ENCODE peak calls at places on chromosomes 4 and X, in nine cellular contexts. One of them, this sample, is unnamed.
A peak's percentile ranks its signal among the peaks of the same experiment; 100 is the strongest.

GRCh38 chr4:128823025-128823661 is 13.6 kb downstream of the JADE1 start:
- DNase-seq in amniotic stem cell: peak; percentile 54
- DNase-seq in fibroblast of the conjunctiva: peak; percentile 55
- DNase-seq in CD14-positive monocyte: no peak
- DNase-seq in GM19239: no peak
- DNase-seq in NCI-H2081: no peak
- DNase-seq in AG09309: peak; percentile 92
- DNase-seq in kidney glomerular epithelial cell: peak; percentile 82
- DNase-seq in stimulated activated CD4-positive, alpha-beta T cell treated with anti-CD3 and anti-CD28 coated beads, TNF-alpha, amount 100 ng/mL, for 48 hours: no peak
- DNase-seq in this sample: no peak

GRCh38 chr4:124803641-124804040 is 91.1 kb upstream of the ANKRD50 start:
- DNase-seq in amniotic stem cell: no peak
- DNase-seq in NCI-H2081: no peak
- DNase-seq in kidney glomerular epithelial cell: no peak
- DNase-seq in CD14-positive monocyte: no peak
- DNase-seq in fibroblast of the conjunctiva: no peak
- DNase-seq in stimulated activated CD4-positive, alpha-beta T cell treated with anti-CD3 and anti-CD28 coated beads, TNF-alpha, amount 100 ng/mL, for 48 hours: no peak
- DNase-seq in GM19239: no peak
- DNase-seq in AG09309: no peak
- DNase-seq in this sample: no peak

GRCh38 chrX:145190801-145191389 is 56.4 kb upstream of the SPANXN1 start:
- DNase-seq in fibroblast of the conjunctiva: no peak
- DNase-seq in amniotic stem cell: no peak
- DNase-seq in CD14-positive monocyte: no peak
- DNase-seq in stimulated activated CD4-positive, alpha-beta T cell treated with anti-CD3 and anti-CD28 coated beads, TNF-alpha, amount 100 ng/mL, for 48 hours: no peak
- DNase-seq in GM19239: no peak
- DNase-seq in kidney glomerular epithelial cell: no peak
- DNase-seq in AG09309: no peak
- DNase-seq in NCI-H2081: peak; percentile 25
- DNase-seq in this sample: no peak

GRCh38 chr4:188822698-188823097 is 683.5 kb downstream of the TRIML1 start:
- DNase-seq in fibroblast of the conjunctiva: no peak
- DNase-seq in CD14-positive monocyte: no peak
- DNase-seq in amniotic stem cell: no peak
- DNase-seq in NCI-H2081: no peak
- DNase-seq in GM19239: no peak
- DNase-seq in AG09309: no peak
- DNase-seq in stimulated activated CD4-positive, alpha-beta T cell treated with anti-CD3 and anti-CD28 coated beads, TNF-alpha, amount 100 ng/mL, for 48 hours: no peak
- DNase-seq in kidney glomerular epithelial cell: no peak
- DNase-seq in this sample: no peak

GRCh38 chr4:99809326-99809725 is 7.3 kb upstream of the DAPP1 start:
- DNase-seq in AG09309: no peak
- DNase-seq in fibroblast of the conjunctiva: no peak
- DNase-seq in stimulated activated CD4-positive, alpha-beta T cell treated with anti-CD3 and anti-CD28 coated beads, TNF-alpha, amount 100 ng/mL, for 48 hours: no peak
- DNase-seq in amniotic stem cell: no peak
- DNase-seq in GM19239: no peak
- DNase-seq in CD14-positive monocyte: no peak
- DNase-seq in NCI-H2081: no peak
- DNase-seq in kidney glomerular epithelial cell: no peak
- DNase-seq in this sample: no peak

GRCh38 chr4:82748781-82749504 is 49.7 kb downstream of the SCD5 start:
- DNase-seq in kidney glomerular epithelial cell: no peak
- DNase-seq in NCI-H2081: no peak
- DNase-seq in CD14-positive monocyte: no peak
- DNase-seq in amniotic stem cell: no peak
- DNase-seq in fibroblast of the conjunctiva: no peak
- DNase-seq in GM19239: no peak
- DNase-seq in AG09309: no peak
- DNase-seq in stimulated activated CD4-positive, alpha-beta T cell treated with anti-CD3 and anti-CD28 coated beads, TNF-alpha, amount 100 ng/mL, for 48 hours: no peak
- DNase-seq in this sample: no peak

GRCh38 chr4:53633608-53634007 is 42.3 kb upstream of the LNX1 start:
- DNase-seq in stimulated activated CD4-positive, alpha-beta T cell treated with anti-CD3 and anti-CD28 coated beads, TNF-alpha, amount 100 ng/mL, for 48 hours: no peak
- DNase-seq in fibroblast of the conjunctiva: no peak
- DNase-seq in AG09309: no peak
- DNase-seq in NCI-H2081: no peak
- DNase-seq in amniotic stem cell: no peak
- DNase-seq in CD14-positive monocyte: no peak
- DNase-seq in GM19239: no peak
- DNase-seq in kidney glomerular epithelial cell: no peak
- DNase-seq in this sample: no peak

GRCh38 chr4:88320780-88321373 is 36.5 kb upstream of the PPM1K start:
- DNase-seq in kidney glomerular epithelial cell: peak; percentile 67
- DNase-seq in stimulated activated CD4-positive, alpha-beta T cell treated with anti-CD3 and anti-CD28 coated beads, TNF-alpha, amount 100 ng/mL, for 48 hours: no peak
- DNase-seq in CD14-positive monocyte: peak; percentile 58
- DNase-seq in fibroblast of the conjunctiva: no peak
- DNase-seq in GM19239: peak; percentile 72
- DNase-seq in amniotic stem cell: no peak
- DNase-seq in AG09309: no peak
- DNase-seq in NCI-H2081: no peak
- DNase-seq in this sample: no peak

GRCh38 chr4:3010998-3011397 is 47.6 kb downstream of the GRK4 start:
- DNase-seq in CD14-positive monocyte: no peak
- DNase-seq in NCI-H2081: no peak
- DNase-seq in fibroblast of the conjunctiva: peak; percentile 76
- DNase-seq in kidney glomerular epithelial cell: peak; percentile 20
- DNase-seq in GM19239: no peak
- DNase-seq in amniotic stem cell: peak; percentile 56
- DNase-seq in AG09309: peak; percentile 81
- DNase-seq in stimulated activated CD4-positive, alpha-beta T cell treated with anti-CD3 and anti-CD28 coated beads, TNF-alpha, amount 100 ng/mL, for 48 hours: no peak
- DNase-seq in this sample: no peak

GRCh38 chr4:150493846-150494245 is 88.1 kb upstream of the MAB21L2 start:
- DNase-seq in fibroblast of the conjunctiva: no peak
- DNase-seq in GM19239: no peak
- DNase-seq in amniotic stem cell: no peak
- DNase-seq in kidney glomerular epithelial cell: no peak
- DNase-seq in CD14-positive monocyte: no peak
- DNase-seq in stimulated activated CD4-positive, alpha-beta T cell treated with anti-CD3 and anti-CD28 coated beads, TNF-alpha, amount 100 ng/mL, for 48 hours: no peak
- DNase-seq in NCI-H2081: no peak
- DNase-seq in AG09309: peak; percentile 10
- DNase-seq in this sample: no peak

GRCh38 chr4:189463734-189464133 is 476.9 kb upstream of the FRG1 start:
- DNase-seq in fibroblast of the conjunctiva: no peak
- DNase-seq in GM19239: no peak
- DNase-seq in amniotic stem cell: no peak
- DNase-seq in NCI-H2081: no peak
- DNase-seq in AG09309: no peak
- DNase-seq in kidney glomerular epithelial cell: no peak
- DNase-seq in stimulated activated CD4-positive, alpha-beta T cell treated with anti-CD3 and anti-CD28 coated beads, TNF-alpha, amount 100 ng/mL, for 48 hours: no peak
- DNase-seq in CD14-positive monocyte: no peak
- DNase-seq in this sample: no peak

GRCh38 chr4:183960021-183960420 is 54.9 kb downstream of the STOX2 start:
- DNase-seq in CD14-positive monocyte: no peak
- DNase-seq in NCI-H2081: peak; percentile 78
- DNase-seq in fibroblast of the conjunctiva: peak; percentile 76
- DNase-seq in stimulated activated CD4-positive, alpha-beta T cell treated with anti-CD3 and anti-CD28 coated beads, TNF-alpha, amount 100 ng/mL, for 48 hours: no peak
- DNase-seq in GM19239: no peak
- DNase-seq in AG09309: no peak
- DNase-seq in kidney glomerular epithelial cell: peak; percentile 24
- DNase-seq in amniotic stem cell: no peak
- DNase-seq in this sample: peak; percentile 34

GRCh38 chr4:48271048-48271452 is 1.4 kb upstream of the TEC start:
- DNase-seq in GM19239: no peak
- DNase-seq in kidney glomerular epithelial cell: no peak
- DNase-seq in NCI-H2081: no peak
- DNase-seq in AG09309: no peak
- DNase-seq in CD14-positive monocyte: no peak
- DNase-seq in stimulated activated CD4-positive, alpha-beta T cell treated with anti-CD3 and anti-CD28 coated beads, TNF-alpha, amount 100 ng/mL, for 48 hours: no peak
- DNase-seq in amniotic stem cell: no peak
- DNase-seq in fibroblast of the conjunctiva: no peak
- DNase-seq in this sample: no peak

GRCh38 chr4:4386296-4386735 is 586 bp upstream of the NSG1 start:
- DNase-seq in NCI-H2081: no peak
- DNase-seq in amniotic stem cell: no peak
- DNase-seq in stimulated activated CD4-positive, alpha-beta T cell treated with anti-CD3 and anti-CD28 coated beads, TNF-alpha, amount 100 ng/mL, for 48 hours: no peak
- DNase-seq in AG09309: no peak
- DNase-seq in fibroblast of the conjunctiva: no peak
- DNase-seq in CD14-positive monocyte: no peak
- DNase-seq in kidney glomerular epithelial cell: no peak
- DNase-seq in GM19239: no peak
- DNase-seq in this sample: peak; percentile 52

GRCh38 chrX:102154900-102155805 is 624 bp downstream of the BEX5 start:
- DNase-seq in GM19239: no peak
- DNase-seq in AG09309: no peak
- DNase-seq in stimulated activated CD4-positive, alpha-beta T cell treated with anti-CD3 and anti-CD28 coated beads, TNF-alpha, amount 100 ng/mL, for 48 hours: no peak
- DNase-seq in CD14-positive monocyte: no peak
- DNase-seq in fibroblast of the conjunctiva: no peak
- DNase-seq in NCI-H2081: no peak
- DNase-seq in kidney glomerular epithelial cell: no peak
- DNase-seq in amniotic stem cell: no peak
- DNase-seq in this sample: peak; percentile 2

GRCh38 chr4:185504098-185505047 is 30.9 kb downstream of the PDLIM3 start:
- DNase-seq in stimulated activated CD4-positive, alpha-beta T cell treated with anti-CD3 and anti-CD28 coated beads, TNF-alpha, amount 100 ng/mL, for 48 hours: no peak
- DNase-seq in CD14-positive monocyte: no peak
- DNase-seq in kidney glomerular epithelial cell: peak; percentile 42
- DNase-seq in AG09309: no peak
- DNase-seq in GM19239: no peak
- DNase-seq in amniotic stem cell: no peak
- DNase-seq in NCI-H2081: no peak
- DNase-seq in fibroblast of the conjunctiva: no peak
- DNase-seq in this sample: peak; percentile 39

GRCh38 chr4:108834787-108835384 is 72.0 kb upstream of the ETNPPL start:
- DNase-seq in fibroblast of the conjunctiva: no peak
- DNase-seq in CD14-positive monocyte: no peak
- DNase-seq in AG09309: peak; percentile 32
- DNase-seq in stimulated activated CD4-positive, alpha-beta T cell treated with anti-CD3 and anti-CD28 coated beads, TNF-alpha, amount 100 ng/mL, for 48 hours: no peak
- DNase-seq in amniotic stem cell: no peak
- DNase-seq in NCI-H2081: no peak
- DNase-seq in kidney glomerular epithelial cell: peak; percentile 63
- DNase-seq in GM19239: no peak
- DNase-seq in this sample: no peak

GRCh38 chrX:118974908-118975671 is 672 bp downstream of the LONRF3 start:
- DNase-seq in AG09309: no peak
- DNase-seq in GM19239: no peak
- DNase-seq in NCI-H2081: peak; percentile 54
- DNase-seq in amniotic stem cell: no peak
- DNase-seq in kidney glomerular epithelial cell: no peak
- DNase-seq in fibroblast of the conjunctiva: no peak
- DNase-seq in stimulated activated CD4-positive, alpha-beta T cell treated with anti-CD3 and anti-CD28 coated beads, TNF-alpha, amount 100 ng/mL, for 48 hours: no peak
- DNase-seq in CD14-positive monocyte: peak; percentile 50
- DNase-seq in this sample: peak; percentile 29

GRCh38 chr4:69653147-69653546 is at the start of gene UGT2A1:
- DNase-seq in AG09309: no peak
- DNase-seq in GM19239: no peak
- DNase-seq in NCI-H2081: no peak
- DNase-seq in amniotic stem cell: no peak
- DNase-seq in kidney glomerular epithelial cell: no peak
- DNase-seq in fibroblast of the conjunctiva: no peak
- DNase-seq in CD14-positive monocyte: no peak
- DNase-seq in stimulated activated CD4-positive, alpha-beta T cell treated with anti-CD3 and anti-CD28 coated beads, TNF-alpha, amount 100 ng/mL, for 48 hours: no peak
- DNase-seq in this sample: no peak

GRCh38 chrX:47179221-47179927 is 14.3 kb upstream of the UBA1 start:
- DNase-seq in amniotic stem cell: no peak
- DNase-seq in NCI-H2081: no peak
- DNase-seq in fibroblast of the conjunctiva: no peak
- DNase-seq in CD14-positive monocyte: no peak
- DNase-seq in kidney glomerular epithelial cell: no peak
- DNase-seq in AG09309: no peak
- DNase-seq in stimulated activated CD4-positive, alpha-beta T cell treated with anti-CD3 and anti-CD28 coated beads, TNF-alpha, amount 100 ng/mL, for 48 hours: no peak
- DNase-seq in GM19239: no peak
- DNase-seq in this sample: no peak

GRCh38 chr4:152352645-152353116 is 183.2 kb downstream of the FBXW7 start:
- DNase-seq in NCI-H2081: peak; percentile 78
- DNase-seq in fibroblast of the conjunctiva: peak; percentile 93
- DNase-seq in GM19239: peak; percentile 1
- DNase-seq in CD14-positive monocyte: no peak
- DNase-seq in kidney glomerular epithelial cell: peak; percentile 94
- DNase-seq in AG09309: peak; percentile 95
- DNase-seq in amniotic stem cell: peak; percentile 95
- DNase-seq in stimulated activated CD4-positive, alpha-beta T cell treated with anti-CD3 and anti-CD28 coated beads, TNF-alpha, amount 100 ng/mL, for 48 hours: no peak
- DNase-seq in this sample: peak; percentile 63

GRCh38 chrX:119155416-119156035 is 27.9 kb upstream of the KIAA1210 start:
- DNase-seq in kidney glomerular epithelial cell: peak; percentile 43
- DNase-seq in GM19239: no peak
- DNase-seq in NCI-H2081: no peak
- DNase-seq in AG09309: no peak
- DNase-seq in stimulated activated CD4-positive, alpha-beta T cell treated with anti-CD3 and anti-CD28 coated beads, TNF-alpha, amount 100 ng/mL, for 48 hours: no peak
- DNase-seq in amniotic stem cell: no peak
- DNase-seq in fibroblast of the conjunctiva: peak; percentile 37
- DNase-seq in CD14-positive monocyte: no peak
- DNase-seq in this sample: peak; percentile 31

GRCh38 chr4:97643179-97643578 is 500.1 kb downstream of the STPG2 start:
- DNase-seq in AG09309: no peak
- DNase-seq in stimulated activated CD4-positive, alpha-beta T cell treated with anti-CD3 and anti-CD28 coated beads, TNF-alpha, amount 100 ng/mL, for 48 hours: no peak
- DNase-seq in CD14-positive monocyte: no peak
- DNase-seq in fibroblast of the conjunctiva: no peak
- DNase-seq in kidney glomerular epithelial cell: no peak
- DNase-seq in GM19239: no peak
- DNase-seq in amniotic stem cell: no peak
- DNase-seq in NCI-H2081: no peak
- DNase-seq in this sample: no peak

GRCh38 chr4:140108713-140109230 is 45.2 kb downstream of the MAML3 start:
- DNase-seq in NCI-H2081: no peak
- DNase-seq in fibroblast of the conjunctiva: no peak
- DNase-seq in GM19239: no peak
- DNase-seq in kidney glomerular epithelial cell: no peak
- DNase-seq in CD14-positive monocyte: no peak
- DNase-seq in amniotic stem cell: no peak
- DNase-seq in stimulated activated CD4-positive, alpha-beta T cell treated with anti-CD3 and anti-CD28 coated beads, TNF-alpha, amount 100 ng/mL, for 48 hours: no peak
- DNase-seq in AG09309: no peak
- DNase-seq in this sample: no peak